ENCODE peak calls at places on chromosomes 5 and 9, in six cellular contexts. Q is HepG2, H is GM12892, K is H1, S is SK-N-SH, P is GM12878. O is an unnamed sample.
A peak's percentile ranks its signal among the peaks of the same experiment; 100 is the strongest.

GRCh38 chr9:35675732-35676392 is 2.1 kb downstream of the CA9 start:
- DNase-seq in Q (no peak), H (no peak), K (peak; percentile 98), S (peak; percentile 96), P (no peak), O (no peak)

GRCh38 chr5:150700600-150701377 is at the start of gene RBM22:
- DNase-seq in Q (peak; percentile 77), H (peak; percentile 69), K (peak; percentile 94), S (peak; percentile 87), P (peak; percentile 57), O (peak; percentile 67)

GRCh38 chr5:88883566-88884434 is 816 bp upstream of the MEF2C start:
- DNase-seq in Q (no peak), H (peak; percentile 15), K (peak; percentile 77), S (peak; percentile 69), P (no peak), O (no peak)

GRCh38 chr9:119365291-119366027 is 3.8 kb downstream of the BRINP1 start:
- DNase-seq in Q (peak; percentile 6), H (no peak), K (peak; percentile 79), S (peak; percentile 69), P (no peak), O (no peak)

GRCh38 chr5:141484499-141485304 is at the start of gene PCDHGC4:
- DNase-seq in Q (no peak), H (no peak), K (peak; percentile 84), S (peak; percentile 91), P (no peak), O (no peak)

GRCh38 chr9:21605489-21605931 is 123.4 kb upstream of the IFNE start:
- DNase-seq in Q (no peak), H (no peak), K (no peak), S (no peak), P (no peak), O (no peak)

GRCh38 chr9:5949103-5949699 is 58.5 kb downstream of the MLANA start:
- DNase-seq in Q (no peak), H (no peak), K (no peak), S (no peak), P (peak; percentile 15), O (no peak)

GRCh38 chr9:120625222-120625621 is 45.3 kb upstream of the CDK5RAP2 start:
- DNase-seq in Q (no peak), H (no peak), K (no peak), S (no peak), P (no peak), O (no peak)

GRCh38 chr5:14776640-14777039 is 94.9 kb downstream of the ANKH start:
- DNase-seq in Q (no peak), H (no peak), K (no peak), S (no peak), P (no peak), O (no peak)

GRCh38 chr9:101336091-101336490 is 48.7 kb downstream of the BAAT start:
- DNase-seq in Q (no peak), H (no peak), K (no peak), S (no peak), P (no peak), O (no peak)

GRCh38 chr5:124040799-124041198 is 528.8 kb downstream of the CSNK1G3 start:
- DNase-seq in Q (no peak), H (no peak), K (no peak), S (no peak), P (no peak), O (no peak)

GRCh38 chr5:125226825-125227224 is 480.4 kb upstream of the ZNF608 start:
- DNase-seq in Q (no peak), H (no peak), K (no peak), S (no peak), P (no peak), O (no peak)

GRCh38 chr5:80654054-80654390 is 430 bp upstream of the MSH3 start:
- DNase-seq in Q (peak; percentile 20), H (peak; percentile 25), K (no peak), S (peak; percentile 56), P (no peak), O (peak; percentile 13)

GRCh38 chr5:181160144-181160754 is 12.9 kb downstream of the OR2V2 start:
- DNase-seq in Q (no peak), H (peak; percentile 76), K (peak; percentile 80), S (peak; percentile 86), P (no peak), O (peak; percentile 68)

GRCh38 chr9:105656131-105656921 is 5.9 kb upstream of the TAL2 start:
- DNase-seq in Q (no peak), H (peak; percentile 37), K (peak; percentile 68), S (peak; percentile 86), P (no peak), O (peak; percentile 44)

GRCh38 chr5:65483474-65484346 is 2.0 kb upstream of the ADAMTS6 start:
- DNase-seq in Q (peak; percentile 63), H (no peak), K (no peak), S (peak; percentile 66), P (peak; percentile 36), O (no peak)

GRCh38 chr5:172733179-172733973 is 37.6 kb downstream of the DUSP1 start:
- DNase-seq in Q (peak; percentile 51), H (no peak), K (no peak), S (no peak), P (no peak), O (no peak)

GRCh38 chr5:54832846-54833245 is 152.5 kb downstream of the ESM1 start:
- DNase-seq in Q (no peak), H (no peak), K (no peak), S (no peak), P (no peak), O (no peak)

GRCh38 chr9:88976888-88977257 is 14.4 kb upstream of the S1PR3 start:
- DNase-seq in Q (no peak), H (no peak), K (no peak), S (no peak), P (no peak), O (no peak)

GRCh38 chr9:91037511-91038482 is 236.2 kb downstream of the SYK start:
- DNase-seq in Q (peak; percentile 91), H (no peak), K (no peak), S (peak; percentile 21), P (no peak), O (no peak)

GRCh38 chr9:36193049-36193448 is 2.3 kb downstream of the CLTA start:
- DNase-seq in Q (no peak), H (no peak), K (no peak), S (no peak), P (no peak), O (no peak)

GRCh38 chr9:126461608-126462007 is 135.0 kb downstream of the MVB12B start:
- DNase-seq in Q (no peak), H (no peak), K (no peak), S (no peak), P (no peak), O (no peak)

GRCh38 chr5:109407913-109408312 is 1.9 kb downstream of the PJA2 start:
- DNase-seq in Q (no peak), H (no peak), K (no peak), S (no peak), P (no peak), O (no peak)

GRCh38 chr5:95717439-95717838 is 13.7 kb upstream of the RHOBTB3 start:
- DNase-seq in Q (no peak), H (no peak), K (no peak), S (no peak), P (no peak), O (no peak)

GRCh38 chr5:95718738-95719137 is 12.4 kb upstream of the RHOBTB3 start:
- DNase-seq in Q (no peak), H (no peak), K (no peak), S (no peak), P (no peak), O (no peak)

GRCh38 chr5:95713960-95714710 is 17.0 kb upstream of the RHOBTB3 start:
- DNase-seq in Q (no peak), H (no peak), K (no peak), S (no peak), P (no peak), O (no peak)

GRCh38 chr5:95718203-95718602 is 12.9 kb upstream of the RHOBTB3 start:
- DNase-seq in Q (no peak), H (no peak), K (no peak), S (no peak), P (peak; percentile 84), O (no peak)

GRCh38 chr5:95715799-95716461 is 15.2 kb upstream of the RHOBTB3 start:
- DNase-seq in Q (no peak), H (no peak), K (no peak), S (no peak), P (no peak), O (no peak)
- TF ChIP-seq POLR2AphosphoS5 in Q (no peak), H (no peak), K (no peak), S (no peak), P (no peak), O (no peak)

GRCh38 chr5:98999631-99000030 is 70.8 kb upstream of the CHD1 start:
- DNase-seq in Q (no peak), H (no peak), K (no peak), S (no peak), P (no peak), O (no peak)

GRCh38 chr5:99005506-99005905 is 76.7 kb upstream of the CHD1 start:
- DNase-seq in Q (no peak), H (no peak), K (no peak), S (no peak), P (no peak), O (no peak)

GRCh38 chr5:99000221-99000620 is 71.4 kb upstream of the CHD1 start:
- DNase-seq in Q (no peak), H (no peak), K (no peak), S (no peak), P (no peak), O (no peak)

GRCh38 chr5:99000878-99001277 is 72.1 kb upstream of the CHD1 start:
- DNase-seq in Q (no peak), H (no peak), K (no peak), S (no peak), P (no peak), O (no peak)

GRCh38 chr5:99004960-99005359 is 76.2 kb upstream of the CHD1 start:
- DNase-seq in Q (no peak), H (no peak), K (no peak), S (no peak), P (peak; percentile 61), O (peak; percentile 39)
- TF ChIP-seq TAF1 in Q (no peak), H (no peak), K (no peak), S (no peak), P (no peak), O (no peak)

DNA sequence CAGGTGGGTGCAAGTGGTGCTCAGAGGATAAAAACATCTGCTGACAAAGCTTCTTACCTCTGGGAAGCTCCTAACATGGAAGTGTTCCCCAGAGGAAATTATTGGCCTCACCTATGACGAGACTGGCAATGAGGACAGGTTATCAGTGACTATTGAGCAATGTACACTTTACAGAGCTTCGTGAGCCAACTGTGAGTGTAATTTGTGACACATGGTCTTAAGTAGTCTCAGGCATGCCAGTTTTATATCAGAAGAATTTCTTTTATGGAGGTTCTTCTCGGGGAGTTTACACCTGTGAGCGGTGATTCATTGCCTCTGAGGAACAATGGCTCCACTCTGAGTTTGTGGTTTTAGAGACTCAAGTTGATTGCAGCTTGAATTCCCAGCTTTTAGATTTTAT is 11.3 kb downstream of the ANKDD1B start:
- DNase-seq in Q (no peak), H (no peak), K (no peak), S (no peak), P (no peak), O (no peak)
- TF ChIP-seq POLR2AphosphoS5 in Q (no peak), H (no peak), K (no peak), S (no peak), P (no peak), O (no peak)

GRCh38 chr9:94860678-94861588 is 134.4 kb downstream of the AOPEP start:
- DNase-seq in Q (no peak), H (peak; percentile 65), K (peak; percentile 16), S (no peak), P (peak; percentile 92), O (peak; percentile 55)
- TF ChIP-seq TAF1 in Q (no peak), H (no peak), K (no peak), S (no peak), P (no peak), O (no peak)

GRCh38 chr5:178215263-178216002 is 11.1 kb downstream of the HNRNPAB start:
- DNase-seq in Q (no peak), H (no peak), K (no peak), S (no peak), P (no peak), O (no peak)
- TF ChIP-seq POLR2AphosphoS5 in Q (no peak), H (peak; percentile 71), K (peak; percentile 17), S (no peak), P (peak; percentile 4), O (peak; percentile 72)

O was measured in GM12891.